ENCODE peak calls at places on chromosome 1, in nine cellular contexts. L is endothelial cell; Y is choroid plexus epithelial cell; E is left cardiac atrium; H is mesendoderm; X is ovary; J is T-cell; U is stimulated activated CD4-positive, alpha-beta T cell treated with anti-CD3 and anti-CD28 coated beads, Interleukin-2, amount 100 ng/mL, for 24 hours; W is renal cortical epithelial cell. I is an unnamed sample.

GRCh38 chr1:109792056-109792831 is 28.5 kb upstream of the EPS8L3 start:
- DNase-seq in W (peak), H (peak), J (no peak), X (peak), L (peak), U (no peak), Y (peak), E (peak), I (peak)

GRCh38 chr1:234724517-234725176 is 114.7 kb upstream of the IRF2BP2 start:
- DNase-seq in W (no peak), H (no peak), Y (no peak), J (peak), U (peak), E (peak), X (peak), L (peak), I (no peak)

GRCh38 chr1:226829105-226829504 is 41.3 kb upstream of the PSEN2 start:
- DNase-seq in Y (no peak), H (no peak), E (no peak), L (no peak), X (no peak), U (peak), W (no peak), J (no peak), I (no peak)

GRCh38 chr1:156001021-156001681 is 19.6 kb downstream of the SSR2 start:
- DNase-seq in X (no peak), W (no peak), U (no peak), L (no peak), Y (no peak), J (no peak), H (no peak), E (no peak), I (no peak)

GRCh38 chr1:202192770-202193613 is 607 bp upstream of the LGR6 start:
- DNase-seq in U (peak), H (peak), L (peak), E (peak), J (peak), W (peak), X (no peak), Y (peak), I (peak)

GRCh38 chr1:7470904-7471638 is 300.0 kb upstream of the VAMP3 start:
- DNase-seq in H (no peak), J (no peak), X (peak), W (peak), E (peak), Y (peak), U (no peak), L (no peak), I (peak)

GRCh38 chr1:58585591-58586151 is 8.6 kb upstream of the TACSTD2 start:
- DNase-seq in E (no peak), X (no peak), U (no peak), J (no peak), Y (peak), W (no peak), H (no peak), L (no peak), I (no peak)

GRCh38 chr1:42931108-42931539 is 27.5 kb downstream of the SLC2A1 start:
- DNase-seq in X (no peak), W (no peak), E (no peak), Y (peak), L (peak), U (peak), H (peak), J (peak), I (peak)

GRCh38 chr1:213327318-213327667 is 276.3 kb downstream of the RPS6KC1 start:
- DNase-seq in J (no peak), U (no peak), H (peak), L (no peak), Y (peak), W (peak), X (no peak), E (peak), I (peak)